ENCODE peak calls at places on chromosomes 11 and 22, in five cellular contexts. H, J, B, G and S are unnamed samples.

GRCh38 chr11:118143661-118144185 is 8.9 kb downstream of the SCN4B start:
- ATAC-seq in B (no peak), H (no peak), G (no peak), J (no peak), S (no peak)

GRCh38 chr22:29375436-29376076 is 12.8 kb downstream of the AP1B1 start:
- ATAC-seq in J (no peak), G (no peak), B (no peak), H (no peak), S (no peak)

GRCh38 chr11:15146271-15147003 is 31.7 kb downstream of the INSC start:
- ATAC-seq in G (no peak), J (no peak), H (no peak), B (no peak), S (no peak)

GRCh38 chr11:123406441-123407123 is 23.5 kb upstream of the GRAMD1B start:
- ATAC-seq in B (no peak), J (no peak), H (no peak), G (no peak), S (no peak)

GRCh38 chr11:31805037-31805628 is 6.0 kb downstream of the PAX6 start:
- ATAC-seq in H (no peak), J (no peak), G (no peak), B (no peak), S (no peak)

GRCh38 chr11:105081412-105082150 is 36.4 kb upstream of the CARD16 start:
- ATAC-seq in B (no peak), J (no peak), G (no peak), H (no peak), S (no peak)

GRCh38 chr11:34356918-34357645 is 728 bp downstream of the ABTB2 start:
- ATAC-seq in J (peak), H (no peak), G (peak), B (peak), S (peak)

GRCh38 chr11:18614667-18615066 is 15.1 kb downstream of the MISFA start:
- ATAC-seq in G (no peak), J (no peak), B (no peak), H (no peak), S (no peak)

GRCh38 chr22:48238966-48239365 is 1476.5 kb downstream of the TBC1D22A start:
- ATAC-seq in G (no peak), J (no peak), H (no peak), B (no peak), S (no peak)

GRCh38 chr11:67376873-67377808 is 3.7 kb upstream of the CLCF1 start:
- ATAC-seq in B (no peak), J (no peak), G (no peak), H (no peak), S (no peak)
- TF ChIP-seq POLR2A in B (no peak), J (no peak), G (no peak), H (no peak), S (no peak)

GRCh38 chr11:111977141-111978027 is 40.2 kb downstream of the DIXDC1 start:
- ATAC-seq in G (no peak), J (peak), H (no peak), B (peak), S (peak)
- TF ChIP-seq POLR2A in G (no peak), J (peak), H (no peak), B (no peak), S (peak)

DNA sequence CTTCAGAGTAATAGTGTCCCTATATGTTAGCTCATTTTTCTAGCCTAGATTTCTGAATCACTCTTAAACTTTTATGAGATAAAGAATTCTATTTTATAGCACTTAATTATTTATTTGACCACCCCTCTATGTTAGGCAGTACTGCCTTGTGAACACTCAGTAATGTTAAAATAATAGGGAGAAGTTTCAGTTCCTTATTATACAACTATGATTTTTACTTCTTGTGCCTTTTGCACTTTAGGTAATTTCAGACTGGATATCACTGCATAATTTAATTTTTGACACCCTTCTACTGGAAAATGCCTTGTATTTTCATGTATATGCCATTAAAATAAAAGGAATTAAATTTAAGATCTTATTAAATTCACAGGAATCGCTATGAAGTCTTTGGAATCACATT is 3.1 kb downstream of the BCO2 start:
- ATAC-seq in B (no peak), H (no peak), G (no peak), J (no peak), S (no peak)
- TF ChIP-seq POLR2A in B (no peak), H (no peak), G (no peak), J (no peak), S (no peak)

GRCh38 chr11:65660038-65660437 is 2.7 kb downstream of the RELA start:
- ATAC-seq in H (no peak), J (no peak), G (no peak), B (no peak), S (no peak)

GRCh38 chr11:65662247-65662801 is 392 bp downstream of the RELA start:
- ATAC-seq in G (peak), J (peak), H (peak), B (no peak), S (peak)

GRCh38 chr11:65663634-65664200 is 1.0 kb upstream of the RELA start:
- ATAC-seq in G (peak), H (peak), B (peak), J (peak), S (peak)

GRCh38 chr11:65661599-65662246 is 993 bp downstream of the RELA start:
- ATAC-seq in G (no peak), B (no peak), J (no peak), H (no peak), S (no peak)

DNA sequence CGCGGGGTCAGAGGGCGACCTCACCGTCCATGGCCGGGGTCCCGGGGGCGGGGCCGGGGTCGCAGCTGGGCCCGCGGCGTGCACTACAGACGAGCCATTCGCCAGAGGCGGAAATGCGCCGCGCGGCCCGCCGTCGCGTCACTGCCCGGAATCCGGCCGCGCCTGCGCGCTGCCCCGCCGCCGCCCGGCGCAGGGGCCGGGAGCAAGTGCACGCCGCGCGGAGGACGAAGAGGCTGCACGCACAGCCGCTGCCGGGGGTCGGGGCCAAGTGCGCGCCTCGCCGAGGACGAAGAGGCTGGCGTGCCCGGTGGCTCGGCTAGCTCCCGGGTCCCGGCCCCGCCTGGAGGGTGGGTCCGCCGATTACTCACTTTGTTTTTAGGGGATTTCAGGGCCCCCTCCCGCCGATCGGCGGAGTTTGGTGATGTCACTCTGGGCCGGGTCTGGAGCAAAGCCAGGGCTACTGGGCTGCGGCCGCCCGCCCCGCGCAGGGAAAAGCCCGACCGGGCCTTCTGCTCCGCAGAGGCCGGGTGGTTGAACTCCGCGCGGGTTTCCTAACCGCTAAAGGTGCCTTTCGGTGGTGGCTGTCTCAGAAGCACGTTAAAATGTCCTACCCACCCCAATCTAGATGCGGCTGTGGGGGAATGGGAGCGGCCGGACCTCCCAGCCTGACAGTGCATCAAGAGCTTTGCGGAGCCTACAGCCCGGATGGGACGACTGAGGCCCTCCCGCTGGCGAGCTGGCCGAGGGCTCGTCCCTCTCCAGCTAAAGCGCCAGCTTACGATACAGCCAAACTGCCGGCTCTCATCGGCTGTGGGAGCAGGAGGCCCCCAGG is at the start of gene RELA:
- ATAC-seq in G (peak), B (peak), H (peak), J (peak), S (peak)
- TF ChIP-seq POLR2A in G (peak), B (no peak), H (peak), J (peak), S (peak)

GRCh38 chr11:77102246-77103210 is at the start of gene OMP:
- ATAC-seq in B (no peak), G (no peak), J (no peak), H (no peak), S (no peak)
- TF ChIP-seq POLR2A in B (no peak), G (no peak), J (no peak), H (no peak), S (no peak)